ENCODE peak calls at places on chromosomes 3 and 15, in nine cellular contexts. One of them, this sample, is unnamed.

GRCh38 chr15:70235347-70235746 is 137.6 kb upstream of the TLE3 start:
- DNase-seq in choroid plexus epithelial cell: no peak
- DNase-seq in PC-9: no peak
- DNase-seq in B cell: no peak
- DNase-seq in PC-3: peak
- DNase-seq in retinal pigment epithelial cell: no peak
- DNase-seq in HFFc6: no peak
- DNase-seq in GM23338: no peak
- DNase-seq in H9: peak
- DNase-seq in this sample: no peak

GRCh38 chr3:37181766-37182165 is 7.4 kb upstream of the LRRFIP2 start:
- DNase-seq in choroid plexus epithelial cell: no peak
- DNase-seq in H9: no peak
- DNase-seq in PC-9: peak
- DNase-seq in PC-3: peak
- DNase-seq in GM23338: no peak
- DNase-seq in retinal pigment epithelial cell: no peak
- DNase-seq in B cell: no peak
- DNase-seq in HFFc6: no peak
- DNase-seq in this sample: no peak

GRCh38 chr3:151630938-151631417 is 102.7 kb upstream of the AADACL2 start:
- DNase-seq in choroid plexus epithelial cell: peak
- DNase-seq in retinal pigment epithelial cell: peak
- DNase-seq in PC-9: no peak
- DNase-seq in HFFc6: no peak
- DNase-seq in GM23338: no peak
- DNase-seq in H9: no peak
- DNase-seq in B cell: no peak
- DNase-seq in PC-3: peak
- DNase-seq in this sample: no peak

GRCh38 chr3:126197854-126198584 is 17.6 kb upstream of the ALDH1L1 start:
- DNase-seq in B cell: peak
- DNase-seq in H9: peak
- DNase-seq in HFFc6: peak
- DNase-seq in retinal pigment epithelial cell: no peak
- DNase-seq in choroid plexus epithelial cell: peak
- DNase-seq in GM23338: peak
- DNase-seq in PC-9: peak
- DNase-seq in PC-3: peak
- DNase-seq in this sample: peak

GRCh38 chr3:193743702-193744047 is 150.7 kb downstream of the OPA1 start:
- DNase-seq in HFFc6: no peak
- DNase-seq in PC-3: no peak
- DNase-seq in GM23338: no peak
- DNase-seq in retinal pigment epithelial cell: no peak
- DNase-seq in PC-9: no peak
- DNase-seq in choroid plexus epithelial cell: peak
- DNase-seq in H9: no peak
- DNase-seq in B cell: peak
- DNase-seq in this sample: no peak

GRCh38 chr3:87307805-87308204 is 31.4 kb upstream of the POU1F1 start:
- DNase-seq in B cell: no peak
- DNase-seq in retinal pigment epithelial cell: no peak
- DNase-seq in GM23338: peak
- DNase-seq in HFFc6: no peak
- DNase-seq in PC-3: peak
- DNase-seq in choroid plexus epithelial cell: peak
- DNase-seq in H9: no peak
- DNase-seq in PC-9: no peak
- DNase-seq in this sample: no peak

GRCh38 chr3:190424478-190425439 is 24.9 kb downstream of the TMEM207 start:
- DNase-seq in PC-3: peak
- DNase-seq in GM23338: peak
- DNase-seq in PC-9: peak
- DNase-seq in B cell: peak
- DNase-seq in retinal pigment epithelial cell: no peak
- DNase-seq in choroid plexus epithelial cell: peak
- DNase-seq in HFFc6: peak
- DNase-seq in H9: peak
- DNase-seq in this sample: peak

GRCh38 chr3:193978030-193978429 is 157.9 kb upstream of the HES1 start:
- DNase-seq in H9: no peak
- DNase-seq in PC-3: no peak
- DNase-seq in HFFc6: no peak
- DNase-seq in PC-9: no peak
- DNase-seq in B cell: no peak
- DNase-seq in retinal pigment epithelial cell: no peak
- DNase-seq in GM23338: no peak
- DNase-seq in choroid plexus epithelial cell: no peak
- DNase-seq in this sample: no peak

GRCh38 chr15:31304736-31305365 is 21.8 kb upstream of the KLF13 start:
- DNase-seq in choroid plexus epithelial cell: peak
- DNase-seq in PC-3: no peak
- DNase-seq in GM23338: peak
- DNase-seq in PC-9: no peak
- DNase-seq in B cell: no peak
- DNase-seq in H9: no peak
- DNase-seq in HFFc6: no peak
- DNase-seq in retinal pigment epithelial cell: no peak
- DNase-seq in this sample: no peak

GRCh38 chr3:189787622-189788021 is 156.4 kb downstream of the TP63 start:
- DNase-seq in H9: no peak
- DNase-seq in HFFc6: no peak
- DNase-seq in choroid plexus epithelial cell: peak
- DNase-seq in B cell: no peak
- DNase-seq in retinal pigment epithelial cell: no peak
- DNase-seq in PC-9: no peak
- DNase-seq in GM23338: no peak
- DNase-seq in PC-3: peak
- DNase-seq in this sample: no peak

GRCh38 chr15:29805043-29805707 is 17.1 kb downstream of the TJP1 start:
- DNase-seq in H9: no peak
- DNase-seq in GM23338: no peak
- DNase-seq in choroid plexus epithelial cell: peak
- DNase-seq in PC-3: peak
- DNase-seq in B cell: no peak
- DNase-seq in PC-9: no peak
- DNase-seq in retinal pigment epithelial cell: peak
- DNase-seq in HFFc6: peak
- DNase-seq in this sample: no peak

GRCh38 chr3:113124256-113124830 is 87.0 kb upstream of the BOC start:
- DNase-seq in GM23338: no peak
- DNase-seq in retinal pigment epithelial cell: no peak
- DNase-seq in HFFc6: no peak
- DNase-seq in H9: no peak
- DNase-seq in choroid plexus epithelial cell: no peak
- DNase-seq in PC-9: no peak
- DNase-seq in PC-3: no peak
- DNase-seq in B cell: no peak
- DNase-seq in this sample: no peak

DNA sequence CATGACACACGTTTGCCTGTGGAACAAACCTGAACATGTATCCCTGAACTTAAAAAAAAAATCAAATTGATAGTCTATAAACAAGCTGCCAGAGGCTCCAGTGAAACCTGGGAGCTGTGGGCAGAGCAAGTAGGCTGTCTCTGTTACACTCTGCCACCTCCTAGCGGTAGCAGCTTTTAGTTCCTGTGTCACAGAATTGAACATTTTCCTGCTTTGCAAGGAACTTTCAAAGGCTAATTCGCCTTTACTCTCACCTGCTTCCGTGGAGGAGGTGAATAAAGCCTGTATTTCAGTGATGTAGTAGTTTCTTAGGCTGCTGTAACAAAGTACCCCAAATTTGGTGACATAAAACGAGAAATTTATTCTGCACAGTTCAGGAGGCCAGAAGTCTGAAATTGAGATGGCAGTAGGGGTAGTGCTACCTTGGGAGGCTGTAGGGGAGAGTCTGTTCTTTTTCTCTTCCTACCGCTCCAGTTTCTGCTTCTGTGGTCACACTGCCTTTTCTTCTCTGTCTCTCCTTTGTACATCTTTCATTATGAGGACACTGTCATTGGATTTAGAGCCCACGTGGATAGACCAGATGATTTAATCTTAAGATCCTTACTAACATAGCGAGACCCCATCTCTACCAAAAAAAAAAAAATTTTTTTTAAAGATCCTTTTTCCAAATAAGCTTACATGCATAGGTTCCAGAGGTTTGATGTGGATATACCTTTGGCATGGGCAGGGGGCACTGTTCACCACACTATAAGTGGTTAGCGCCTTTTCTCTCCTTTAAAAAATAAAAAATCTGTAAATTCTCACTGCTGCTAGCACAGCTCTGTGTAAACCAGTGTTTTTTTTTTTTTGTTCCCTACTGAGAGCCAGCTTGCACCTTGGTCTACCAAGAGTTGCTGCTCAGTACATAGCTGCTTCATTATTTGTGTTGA is 25.3 kb downstream of the FBXO22 start:
- DNase-seq in B cell: no peak
- DNase-seq in PC-3: peak
- DNase-seq in GM23338: peak
- DNase-seq in HFFc6: no peak
- DNase-seq in H9: peak
- DNase-seq in PC-9: no peak
- DNase-seq in retinal pigment epithelial cell: no peak
- DNase-seq in choroid plexus epithelial cell: peak
- DNase-seq in this sample: peak
- TF ChIP-seq CTCF in B cell: peak
- TF ChIP-seq CTCF in PC-3: peak
- TF ChIP-seq CTCF in GM23338: peak
- TF ChIP-seq CTCF in HFFc6: peak
- TF ChIP-seq CTCF in H9: peak
- TF ChIP-seq CTCF in PC-9: peak
- TF ChIP-seq CTCF in retinal pigment epithelial cell: peak
- TF ChIP-seq CTCF in choroid plexus epithelial cell: peak
- TF ChIP-seq CTCF in this sample: peak

GRCh38 chr15:85764304-85764633 is 30.5 kb downstream of the KLHL25 start:
- DNase-seq in H9: no peak
- DNase-seq in HFFc6: no peak
- DNase-seq in B cell: no peak
- DNase-seq in PC-9: no peak
- DNase-seq in choroid plexus epithelial cell: no peak
- DNase-seq in PC-3: no peak
- DNase-seq in retinal pigment epithelial cell: no peak
- DNase-seq in GM23338: no peak
- DNase-seq in this sample: no peak

GRCh38 chr15:85766007-85766831 is 28.5 kb downstream of the KLHL25 start:
- DNase-seq in PC-9: no peak
- DNase-seq in choroid plexus epithelial cell: no peak
- DNase-seq in HFFc6: no peak
- DNase-seq in B cell: no peak
- DNase-seq in retinal pigment epithelial cell: no peak
- DNase-seq in H9: no peak
- DNase-seq in GM23338: no peak
- DNase-seq in PC-3: no peak
- DNase-seq in this sample: no peak

GRCh38 chr15:85763557-85764303 is 31.0 kb downstream of the KLHL25 start:
- DNase-seq in retinal pigment epithelial cell: no peak
- DNase-seq in PC-9: no peak
- DNase-seq in HFFc6: no peak
- DNase-seq in choroid plexus epithelial cell: no peak
- DNase-seq in H9: no peak
- DNase-seq in B cell: no peak
- DNase-seq in GM23338: no peak
- DNase-seq in PC-3: no peak
- DNase-seq in this sample: no peak

GRCh38 chr15:85763157-85763556 is 31.6 kb downstream of the KLHL25 start:
- DNase-seq in PC-9: no peak
- DNase-seq in retinal pigment epithelial cell: no peak
- DNase-seq in H9: no peak
- DNase-seq in HFFc6: no peak
- DNase-seq in choroid plexus epithelial cell: no peak
- DNase-seq in GM23338: no peak
- DNase-seq in PC-3: no peak
- DNase-seq in B cell: no peak
- DNase-seq in this sample: peak

DNA sequence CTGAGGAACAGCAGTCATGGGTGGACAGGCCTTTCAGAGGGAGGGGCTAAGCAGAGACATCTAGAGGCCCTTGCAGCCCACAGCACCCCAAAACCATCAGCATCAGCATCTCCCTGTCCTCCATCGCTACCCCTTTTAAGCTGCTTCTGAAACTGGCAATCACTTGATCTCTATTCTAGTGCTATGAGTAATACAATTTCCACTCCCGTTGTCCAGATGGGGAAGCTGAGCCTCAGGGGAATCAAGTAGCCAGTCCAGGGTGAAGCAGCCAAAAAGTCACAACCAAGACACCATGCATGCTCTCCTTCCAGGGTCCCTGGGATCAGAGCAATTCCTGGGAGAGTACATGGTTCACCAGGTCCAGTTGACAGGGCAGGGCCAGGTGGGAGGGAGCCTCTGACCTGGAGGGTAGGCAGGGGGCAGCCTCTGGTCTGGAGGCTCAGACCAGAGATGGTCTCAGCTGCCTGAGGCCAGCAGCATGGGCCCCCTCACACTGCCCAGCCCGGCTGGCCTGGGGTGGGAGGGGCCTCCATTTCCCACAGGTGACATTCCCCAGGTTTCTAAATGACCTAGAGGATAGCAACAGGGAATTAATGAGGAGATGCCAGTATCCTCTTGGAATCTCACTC is 30.0 kb downstream of the KLHL25 start:
- DNase-seq in GM23338: no peak
- DNase-seq in B cell: no peak
- DNase-seq in HFFc6: peak
- DNase-seq in choroid plexus epithelial cell: peak
- DNase-seq in PC-3: no peak
- DNase-seq in H9: no peak
- DNase-seq in PC-9: no peak
- DNase-seq in retinal pigment epithelial cell: no peak
- DNase-seq in this sample: no peak
- TF ChIP-seq CTCF in GM23338: no peak
- TF ChIP-seq CTCF in B cell: no peak
- TF ChIP-seq CTCF in HFFc6: no peak
- TF ChIP-seq CTCF in choroid plexus epithelial cell: no peak
- TF ChIP-seq CTCF in PC-3: no peak
- TF ChIP-seq CTCF in H9: no peak
- TF ChIP-seq CTCF in PC-9: no peak
- TF ChIP-seq CTCF in retinal pigment epithelial cell: no peak
- TF ChIP-seq CTCF in this sample: no peak

DNA sequence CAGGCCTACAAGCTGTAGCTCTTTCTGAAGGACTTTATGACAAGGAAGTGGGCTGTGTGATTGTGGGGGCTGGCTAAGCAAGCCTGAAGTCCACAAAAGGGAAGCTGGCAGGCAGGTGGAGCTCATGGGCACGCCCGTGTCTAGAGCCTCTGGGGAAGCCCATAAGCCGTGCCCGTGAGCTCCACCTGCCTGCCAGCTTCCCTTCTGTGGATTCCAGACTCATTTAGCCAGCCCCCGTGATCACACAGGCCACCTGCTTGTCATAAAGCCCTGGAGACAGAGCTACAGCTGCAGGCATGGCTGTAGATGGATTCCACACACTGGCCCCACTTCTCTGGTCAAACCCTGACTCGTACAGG is 15.2 kb downstream of the EFCC1 start:
- DNase-seq in PC-9: peak
- DNase-seq in PC-3: peak
- DNase-seq in retinal pigment epithelial cell: no peak
- DNase-seq in B cell: peak
- DNase-seq in GM23338: no peak
- DNase-seq in H9: no peak
- DNase-seq in HFFc6: no peak
- DNase-seq in choroid plexus epithelial cell: no peak
- DNase-seq in this sample: no peak
- TF ChIP-seq CTCF in PC-9: no peak
- TF ChIP-seq CTCF in PC-3: no peak
- TF ChIP-seq CTCF in retinal pigment epithelial cell: peak
- TF ChIP-seq CTCF in B cell: peak
- TF ChIP-seq CTCF in GM23338: peak
- TF ChIP-seq CTCF in H9: no peak
- TF ChIP-seq CTCF in HFFc6: no peak
- TF ChIP-seq CTCF in choroid plexus epithelial cell: no peak
- TF ChIP-seq CTCF in this sample: no peak

GRCh38 chr3:103295974-103296570 is 861.3 kb downstream of the ZPLD1 start:
- DNase-seq in choroid plexus epithelial cell: peak
- DNase-seq in H9: no peak
- DNase-seq in retinal pigment epithelial cell: no peak
- DNase-seq in HFFc6: no peak
- DNase-seq in B cell: no peak
- DNase-seq in GM23338: peak
- DNase-seq in PC-3: peak
- DNase-seq in PC-9: no peak
- DNase-seq in this sample: no peak
- TF ChIP-seq CTCF in choroid plexus epithelial cell: peak
- TF ChIP-seq CTCF in H9: peak
- TF ChIP-seq CTCF in retinal pigment epithelial cell: peak
- TF ChIP-seq CTCF in HFFc6: peak
- TF ChIP-seq CTCF in B cell: no peak
- TF ChIP-seq CTCF in GM23338: peak
- TF ChIP-seq CTCF in PC-3: peak
- TF ChIP-seq CTCF in PC-9: peak
- TF ChIP-seq CTCF in this sample: peak

This sample was measured in nephron progenitor cell.